ENCODE peak calls at places on chromosomes 7 and 10, in six cellular contexts. S is tibial nerve, T is A549, X is body of pancreas, R is K562, Y is sigmoid colon. N is an unnamed sample. For H3K4me1, the result is how much of the 10 kb centered on the place peaks cover.

GRCh38 chr7:128877756-128878120 is 15.1 kb downstream of the ATP6V1F start:
- DNase-seq in S (no peak), Y (no peak), X (no peak), T (no peak), R (no peak), N (no peak)

GRCh38 chr7:139680676-139681462 is 96.9 kb downstream of the HIPK2 start:
- DNase-seq in X (peak), S (no peak), R (peak), Y (no peak), T (peak), N (peak)

GRCh38 chr10:8056891-8057331 is 2.4 kb downstream of the GATA3 start:
- DNase-seq in R (no peak), S (no peak), T (no peak), Y (no peak), X (no peak), N (no peak)

GRCh38 chr10:119116326-119116951 is 12.5 kb downstream of the DENND10 start:
- DNase-seq in T (no peak), R (no peak), Y (peak), X (no peak), S (no peak), N (no peak)

GRCh38 chr10:113540845-113541553 is 11.9 kb upstream of the HABP2 start:
- DNase-seq in Y (no peak), S (no peak), T (no peak), R (no peak), X (peak), N (no peak)

GRCh38 chr10:99621454-99622246 is 1.4 kb upstream of the SLC25A28 start:
- DNase-seq in T (no peak), Y (no peak), R (no peak), X (no peak), S (no peak), N (no peak)

GRCh38 chr7:66630529-66630928 is 1.8 kb downstream of the KCTD7 start:
- DNase-seq in X (no peak), S (no peak), R (no peak), T (no peak), Y (no peak), N (no peak)

GRCh38 chr10:95233377-95234034 is 39.5 kb downstream of the ACSM6 start:
- DNase-seq in X (no peak), S (no peak), Y (no peak), T (no peak), R (no peak), N (no peak)

GRCh38 chr10:113177163-113177935 is 227.3 kb downstream of the TCF7L2 start:
- DNase-seq in X (no peak), T (no peak), Y (no peak), R (no peak), S (no peak), N (no peak)

GRCh38 chr10:62083868-62084267 is 182.4 kb downstream of the ARID5B start:
- DNase-seq in T (no peak), X (peak), Y (peak), S (no peak), R (peak), N (no peak)

GRCh38 chr10:86721232-86721631 is 35.2 kb upstream of the BMPR1A start:
- DNase-seq in T (no peak), Y (peak), X (no peak), S (no peak), R (peak), N (no peak)

GRCh38 chr10:112585960-112586359 is 138.9 kb downstream of the VTI1A start:
- DNase-seq in X (no peak), S (no peak), R (no peak), T (no peak), Y (no peak), N (no peak)

GRCh38 chr7:68929712-68930395 is 668.4 kb upstream of the AUTS2 start:
- DNase-seq in T (peak), R (no peak), X (peak), S (no peak), Y (no peak), N (no peak)

GRCh38 chr10:73940634-73941221 is 29.8 kb downstream of the PLAU start:
- DNase-seq in S (peak), R (peak), X (peak), T (peak), Y (peak), N (peak)

GRCh38 chr7:138608292-138608691 is 92.9 kb downstream of the SVOPL start:
- DNase-seq in Y (no peak), X (peak), R (no peak), S (no peak), T (no peak), N (no peak)

GRCh38 chr7:46583606-46584005 is 662.5 kb upstream of the IGFBP3 start:
- DNase-seq in Y (no peak), T (no peak), S (no peak), R (no peak), X (no peak), N (no peak)

GRCh38 chr7:117974891-117975290 is 101.7 kb upstream of the CTTNBP2 start:
- DNase-seq in Y (no peak), S (no peak), X (no peak), T (no peak), R (no peak), N (no peak)

GRCh38 chr10:19658131-19658530 is 158.1 kb upstream of the PLXDC2 start:
- DNase-seq in T (no peak), S (no peak), R (no peak), Y (no peak), X (no peak), N (no peak)

GRCh38 chr7:91683823-91684222 is 196.7 kb downstream of the MTERF1 start:
- DNase-seq in X (no peak), T (no peak), R (no peak), Y (no peak), S (no peak), N (no peak)

GRCh38 chr10:11727563-11727962 is 14.6 kb upstream of the ECHDC3 start:
- DNase-seq in Y (peak), R (no peak), T (no peak), X (no peak), S (no peak), N (no peak)

GRCh38 chr10:84204122-84204521 is 9.8 kb downstream of the CDHR1 start:
- DNase-seq in S (no peak), R (peak), X (no peak), T (no peak), Y (no peak), N (no peak)

GRCh38 chr7:11239311-11239710 is 265.6 kb downstream of the PHF14 start:
- DNase-seq in Y (no peak), R (no peak), T (no peak), S (no peak), X (no peak), N (no peak)

GRCh38 chr7:48511021-48511579 is 339.8 kb downstream of the ABCA13 start:
- DNase-seq in R (no peak), Y (no peak), X (no peak), S (no peak), T (no peak), N (no peak)

GRCh38 chr7:74165867-74166593 is 8.1 kb upstream of the EIF4H start:
- DNase-seq in R (no peak), Y (no peak), T (no peak), X (no peak), S (no peak), N (no peak)

GRCh38 chr7:76515999-76516443 is 5.7 kb downstream of the UPK3B start:
- DNase-seq in Y (peak), S (no peak), X (peak), T (no peak), R (peak), N (no peak)

GRCh38 chr10:26777686-26778085 is 80.2 kb downstream of the PDSS1 start:
- DNase-seq in R (no peak), T (no peak), X (no peak), S (no peak), Y (no peak), N (no peak)

GRCh38 chr10:26780793-26781601 is 79.8 kb downstream of the ABI1 start:
- DNase-seq in T (peak), S (no peak), X (peak), Y (no peak), R (no peak), N (no peak)

GRCh38 chr10:26779176-26779860 is 81.4 kb downstream of the ABI1 start:
- DNase-seq in R (no peak), S (no peak), X (no peak), Y (no peak), T (no peak), N (no peak)

GRCh38 chr10:26781797-26782196 is 79.0 kb downstream of the ABI1 start:
- DNase-seq in R (no peak), T (no peak), S (no peak), X (no peak), Y (no peak), N (no peak)

DNA sequence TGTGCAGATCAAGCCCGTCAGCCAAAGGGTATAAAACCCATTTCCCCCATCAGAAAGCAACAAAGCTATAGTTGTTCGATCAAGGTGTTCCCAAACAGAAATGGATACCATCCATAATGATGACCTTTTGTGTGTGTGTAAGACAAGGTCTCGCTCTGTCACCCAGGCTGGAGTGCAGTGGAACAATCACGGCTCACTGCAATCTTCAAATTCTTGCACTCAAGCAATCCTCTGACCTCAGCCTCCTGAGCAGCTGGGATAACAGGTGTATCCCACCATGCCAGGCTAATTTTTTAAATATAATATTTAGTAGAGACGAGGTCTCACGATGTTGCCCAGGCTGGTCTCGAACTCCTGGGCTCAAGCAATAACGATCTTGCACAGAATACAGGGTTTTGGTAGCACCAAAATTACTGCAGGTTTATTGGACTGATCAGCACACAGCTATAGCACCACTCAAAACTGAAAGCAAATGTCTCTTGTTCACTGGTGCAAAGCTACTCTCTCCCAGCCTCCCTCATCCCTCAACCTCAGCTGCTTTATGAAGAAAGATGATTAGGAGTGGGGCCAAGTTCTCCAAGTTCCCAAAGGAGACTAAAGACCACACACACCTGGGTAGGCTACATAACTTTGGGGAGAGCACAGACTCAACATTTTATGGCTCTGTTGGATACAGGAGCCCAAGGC is 80.5 kb downstream of the ABI1 start:
- DNase-seq in X (no peak), S (no peak), T (no peak), Y (no peak), R (no peak), N (no peak)
- H3K4me1 ChIP-seq in X (under half), S (under half), T (under half), Y (under half), R (under half), N (under half)

GRCh38 chr7:103075337-103075918 is 488 bp downstream of the ARMC10 start:
- DNase-seq in S (peak), X (peak), Y (peak), T (peak), R (peak), N (peak)
- TF ChIP-seq POLR2A in S (no peak), X (peak), Y (no peak), T (no peak), R (no peak), N (no peak)

GRCh38 chr10:131910663-131911314 is 10.0 kb downstream of the PPP2R2D start:
- DNase-seq in T (no peak), S (no peak), X (no peak), R (peak), Y (peak), N (no peak)

GRCh38 chr10:131907679-131908078 is 6.9 kb downstream of the PPP2R2D start:
- DNase-seq in S (no peak), Y (peak), X (no peak), T (no peak), R (no peak), N (no peak)

GRCh38 chr10:131909929-131910328 is 9.1 kb downstream of the PPP2R2D start:
- DNase-seq in R (no peak), Y (peak), T (no peak), S (no peak), X (no peak), N (no peak)

GRCh38 chr10:131908151-131908550 is 7.3 kb downstream of the PPP2R2D start:
- DNase-seq in T (no peak), R (no peak), S (no peak), Y (peak), X (no peak), N (no peak)

DNA sequence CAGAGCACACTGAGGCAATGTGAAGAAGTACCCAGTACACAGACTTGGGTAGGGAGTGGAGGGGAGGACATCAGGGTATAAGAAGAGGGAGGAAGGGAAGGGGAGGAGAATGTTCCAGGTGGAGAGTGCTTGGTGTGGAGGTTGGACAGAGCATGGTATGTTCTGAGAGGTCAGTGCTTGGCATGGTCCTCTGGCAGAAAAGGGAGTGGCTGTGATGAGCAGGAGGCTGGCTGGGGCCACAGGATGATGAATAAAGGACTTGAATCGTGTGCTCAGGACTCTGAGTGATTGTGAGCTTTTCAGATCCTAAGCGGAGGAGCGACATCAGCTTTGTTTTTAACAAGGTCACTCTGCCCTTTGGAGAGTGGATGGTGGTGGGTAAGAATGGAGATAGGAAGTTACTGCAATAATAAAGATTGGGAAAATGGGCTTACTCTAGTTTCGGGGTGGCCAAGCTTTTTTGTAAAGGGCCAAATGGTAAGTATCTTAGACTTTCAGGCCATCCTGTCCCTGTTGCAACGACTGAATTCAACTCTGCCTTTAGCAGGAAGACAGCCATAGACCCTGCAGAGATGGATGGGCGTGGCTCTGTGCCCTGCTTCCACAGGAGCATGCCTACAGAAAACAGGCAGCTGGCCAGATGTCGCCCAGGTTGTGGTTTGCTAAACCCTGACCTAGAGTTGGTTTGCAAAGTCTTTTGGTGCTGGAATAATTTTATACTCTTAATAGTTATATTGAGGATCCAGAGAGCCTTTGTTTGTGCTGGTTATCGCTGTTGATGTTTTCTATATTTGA is 8.4 kb downstream of the PPP2R2D start:
- DNase-seq in T (no peak), R (no peak), X (no peak), Y (peak), S (no peak), N (no peak)
- H3K4me1 ChIP-seq in T (half or more), R (under half), X (half or more), Y (under half), S (under half), N (under half)

GRCh38 chr10:30529373-30529998 is 95.5 kb downstream of the MAP3K8 start:
- DNase-seq in X (peak), S (peak), R (no peak), T (no peak), Y (peak), N (peak)
- TF ChIP-seq POLR2A in X (no peak), S (no peak), R (no peak), T (no peak), Y (no peak), N (no peak)

DNA sequence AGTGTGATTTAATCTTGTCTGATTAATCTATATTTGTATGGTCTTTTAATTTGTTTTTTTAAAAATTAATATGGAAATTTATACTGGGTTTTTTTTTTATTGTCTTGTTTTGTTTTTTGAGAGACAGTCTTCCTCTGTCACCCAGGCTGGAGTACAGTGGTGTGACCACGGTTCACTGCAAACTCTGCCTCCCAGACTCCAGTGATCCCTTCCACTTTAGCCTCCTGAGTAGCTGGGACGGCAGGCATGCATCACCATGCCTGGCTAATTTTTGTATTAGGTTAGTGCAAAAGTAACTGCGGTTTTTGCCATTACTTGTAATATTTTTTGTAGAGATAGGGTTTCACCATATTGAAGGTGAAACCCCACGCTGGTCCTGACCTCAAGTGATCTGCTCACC is 73.1 kb downstream of the TET1 start:
- DNase-seq in Y (no peak), R (no peak), X (no peak), T (no peak), S (no peak), N (no peak)
- H3K4me1 ChIP-seq in Y (under half), R (under half), X (under half), T (under half), S (under half), N (under half)

GRCh38 chr7:148882192-148882591 is 1.9 kb downstream of the EZH2 start:
- DNase-seq in X (no peak), T (no peak), Y (no peak), R (no peak), S (no peak), N (no peak)

GRCh38 chr7:148884049-148884298 is at the start of gene EZH2:
- DNase-seq in R (no peak), S (no peak), Y (no peak), X (no peak), T (no peak), N (no peak)

GRCh38 chr7:148884299-148885022 is 370 bp upstream of the EZH2 start:
- DNase-seq in R (peak), S (peak), T (peak), X (peak), Y (peak), N (peak)

GRCh38 chr7:148882668-148883232 is 1.3 kb downstream of the EZH2 start:
- DNase-seq in X (no peak), T (no peak), S (no peak), Y (no peak), R (no peak), N (no peak)

DNA sequence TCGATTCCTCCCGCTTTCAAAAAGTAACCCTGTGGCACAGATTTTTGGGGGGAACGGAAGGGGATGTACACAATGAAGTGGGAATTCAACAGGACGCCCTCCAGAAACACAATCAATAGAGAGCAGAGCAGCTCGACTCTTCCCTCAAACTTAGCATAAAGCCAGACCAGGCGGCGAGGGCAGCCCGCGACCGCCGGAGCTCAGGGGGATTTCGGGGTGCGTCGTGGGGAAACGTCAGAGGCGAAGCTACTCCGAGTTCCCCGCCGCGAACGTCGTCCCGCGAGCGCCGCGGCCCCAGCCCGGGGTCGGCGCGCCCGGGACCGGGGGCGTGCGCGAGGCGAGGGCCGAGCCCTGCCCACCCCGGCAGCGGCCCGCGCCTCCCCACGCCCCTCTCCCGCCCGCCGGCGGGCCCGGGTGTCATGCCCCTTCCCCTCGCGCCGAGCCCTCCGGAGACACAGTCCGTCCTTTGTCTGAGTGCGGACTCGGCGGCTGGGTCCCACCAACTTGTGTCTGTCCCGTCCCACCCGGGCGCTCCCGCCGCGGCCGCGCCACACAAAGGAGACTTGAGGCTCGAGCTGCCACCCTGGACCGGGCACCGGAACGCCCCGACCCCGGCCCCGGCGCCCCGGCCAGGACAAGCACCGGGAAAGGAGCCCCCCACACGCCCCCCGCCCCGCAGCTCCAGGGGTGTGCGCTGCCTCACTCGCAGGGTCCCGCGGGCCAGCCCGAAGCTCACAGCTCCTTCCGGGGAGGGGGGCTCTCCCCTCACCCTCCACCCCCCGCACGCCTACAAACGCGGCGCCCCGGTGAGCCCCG is 650 bp downstream of the EZH2 start:
- DNase-seq in X (peak), T (peak), S (no peak), R (peak), Y (peak), N (peak)
- TF ChIP-seq POLR2A in X (peak), T (no peak), S (no peak), R (no peak), Y (no peak), N (no peak)

DNA sequence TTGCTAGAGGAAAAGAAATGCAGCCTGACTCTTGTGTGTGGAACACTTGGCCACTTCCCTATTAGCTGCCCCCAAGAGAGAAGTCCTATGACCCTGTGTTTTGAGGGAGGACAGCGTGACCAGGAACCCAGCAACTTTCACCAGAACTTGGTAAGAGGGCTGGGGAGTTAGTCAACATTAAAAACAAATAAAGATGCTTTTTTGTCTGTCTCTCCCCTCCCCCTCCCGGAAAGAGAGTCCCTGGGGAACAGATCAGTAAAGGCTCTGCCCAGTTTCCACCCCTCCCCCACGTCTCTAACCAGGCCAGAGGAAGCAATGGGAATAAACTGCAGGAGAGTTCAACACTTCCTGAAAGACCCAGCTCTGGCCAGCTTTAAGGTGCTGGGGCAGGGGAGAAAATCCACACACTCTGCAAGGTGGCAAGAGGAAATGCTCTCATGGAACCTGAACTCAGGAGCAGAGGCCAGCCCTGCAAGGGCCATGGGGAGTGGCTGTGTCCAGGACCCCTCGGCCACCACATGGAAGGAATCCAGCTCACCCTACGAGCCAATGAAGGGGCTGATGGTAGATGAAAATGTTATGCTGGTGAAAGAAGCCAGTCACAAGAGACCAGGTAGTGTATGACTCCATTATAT is 21.5 kb downstream of the SH3PXD2A start:
- DNase-seq in X (peak), Y (peak), S (peak), T (peak), R (peak), N (peak)
- H3K4me1 ChIP-seq in X (under half), Y (under half), S (under half), T (under half), R (under half), N (under half)